ENCODE peak calls at places on chromosomes 1 and 21, in four cellular contexts. V is uterus, U is mesothelial cell of epicardium, B is WTC11. A is an unnamed sample.

GRCh38 chr1:181482001-181482430 is 1.3 kb upstream of the CACNA1E start:
- DNase-seq in U (no peak), B (peak), V (no peak), A (no peak)

GRCh38 chr21:44866780-44867179 is 6.7 kb downstream of the PTTG1IP start:
- DNase-seq in V (no peak), B (no peak), U (no peak), A (no peak)

GRCh38 chr21:33540711-33541104 is 1.2 kb downstream of the GART start:
- DNase-seq in U (no peak), B (no peak), V (no peak), A (no peak)

GRCh38 chr1:159986093-159986492 is 32.1 kb upstream of the SLAMF9 start:
- DNase-seq in B (no peak), V (no peak), U (no peak), A (no peak)

GRCh38 chr1:160428655-160429054 is 28.3 kb downstream of the VANGL2 start:
- DNase-seq in V (no peak), U (no peak), B (peak), A (no peak)

GRCh38 chr1:174812656-174813055 is 187.1 kb upstream of the CACYBP start:
- DNase-seq in B (no peak), U (no peak), V (no peak), A (no peak)

GRCh38 chr1:200428482-200429205 is 18.8 kb upstream of the ZNF281 start:
- DNase-seq in B (no peak), U (no peak), V (no peak), A (no peak)

GRCh38 chr1:151290709-151291303 is 8.7 kb downstream of the ZNF687 start:
- DNase-seq in U (no peak), V (no peak), B (no peak), A (no peak)

GRCh38 chr21:18950045-18950740 is 546.6 kb upstream of the TMPRSS15 start:
- DNase-seq in B (no peak), V (no peak), U (no peak), A (no peak)

GRCh38 chr1:2479618-2480017 is 3.5 kb downstream of the PLCH2 start:
- DNase-seq in B (no peak), V (no peak), U (no peak), A (no peak)

GRCh38 chr1:36014722-36015220 is 69.1 kb upstream of the TEKT2 start:
- DNase-seq in V (no peak), U (no peak), B (no peak), A (no peak)

GRCh38 chr21:43191971-43192370 is 23.2 kb downstream of the CRYAA start:
- DNase-seq in V (no peak), U (no peak), B (no peak), A (no peak)

GRCh38 chr1:244665771-244666217 is 12.9 kb downstream of the DESI2 start:
- DNase-seq in U (no peak), B (no peak), V (no peak), A (no peak)

GRCh38 chr1:32828341-32828740 is 10.9 kb downstream of the S100PBP start:
- DNase-seq in B (no peak), U (no peak), V (no peak), A (no peak)

GRCh38 chr1:31756578-31756977 is 7.6 kb downstream of the ADGRB2 start:
- DNase-seq in U (no peak), B (no peak), V (no peak), A (no peak)

GRCh38 chr1:31755197-31755611 is 8.9 kb downstream of the ADGRB2 start:
- DNase-seq in U (no peak), B (no peak), V (no peak), A (no peak)

GRCh38 chr1:31757989-31758388 is 6.2 kb downstream of the ADGRB2 start:
- DNase-seq in B (no peak), U (no peak), V (no peak), A (no peak)

GRCh38 chr1:31755850-31756492 is 8.2 kb downstream of the ADGRB2 start:
- DNase-seq in B (no peak), V (no peak), U (no peak), A (no peak)

DNA sequence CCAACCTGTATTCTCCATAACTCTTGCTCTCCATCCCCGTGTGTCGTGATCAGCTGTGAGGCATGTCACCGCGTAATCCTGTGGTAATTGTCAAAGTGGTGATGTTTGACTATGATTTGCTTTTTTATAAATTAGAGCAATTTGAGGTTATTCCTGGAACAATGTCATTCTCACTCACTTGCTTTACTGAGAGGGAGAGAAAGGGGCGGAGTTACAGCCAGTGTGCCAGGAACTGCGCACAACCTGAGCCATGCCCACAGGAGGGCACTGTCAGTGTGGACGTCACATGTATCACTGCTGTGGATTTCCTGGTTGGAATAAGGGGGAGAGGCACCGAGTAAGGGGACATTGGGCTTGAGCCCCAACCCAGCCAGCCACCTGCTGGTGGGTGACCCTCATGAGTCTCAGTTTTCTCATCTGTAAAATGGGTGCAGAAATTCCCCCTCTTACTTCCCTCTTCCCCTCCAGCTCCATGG is 6.9 kb downstream of the ADGRB2 start:
- DNase-seq in U (no peak), B (no peak), V (no peak), A (no peak)
- TF ChIP-seq CTCF in U (no peak), B (no peak), V (no peak), A (no peak)

GRCh38 chr1:239997515-239998311 is 94.0 kb upstream of the FMN2 start:
- DNase-seq in U (no peak), B (peak), V (no peak), A (no peak)
- TF ChIP-seq CTCF in U (peak), B (no peak), V (no peak), A (peak)

GRCh38 chr1:145857170-145857569 is 1.7 kb downstream of the PIAS3 start:
- DNase-seq in U (no peak), V (no peak), B (no peak), A (no peak)

GRCh38 chr1:145863272-145863671 is 4.4 kb upstream of the PIAS3 start:
- DNase-seq in U (no peak), B (no peak), V (no peak), A (no peak)

GRCh38 chr1:145858937-145859490 is at the start of gene PIAS3:
- DNase-seq in B (peak), V (peak), U (peak), A (peak)

GRCh38 chr1:145858238-145858936 is 494 bp downstream of the PIAS3 start:
- DNase-seq in B (peak), U (no peak), V (peak), A (no peak)

GRCh38 chr1:145859491-145860159 is 744 bp upstream of the PIAS3 start:
- DNase-seq in B (peak), V (peak), U (peak), A (peak)
- TF ChIP-seq CTCF in B (no peak), V (no peak), U (no peak), A (peak)

GRCh38 chr1:31514117-31514516 is 62.2 kb upstream of the TINAGL1 start:
- DNase-seq in U (no peak), V (no peak), B (no peak), A (no peak)
- TF ChIP-seq CTCF in U (no peak), V (no peak), B (no peak), A (no peak)

GRCh38 chr1:109265016-109265415 is 15.7 kb downstream of the CELSR2 start:
- DNase-seq in V (no peak), B (no peak), U (no peak), A (no peak)

GRCh38 chr1:109264379-109264755 is 15.0 kb downstream of the CELSR2 start:
- DNase-seq in U (no peak), V (no peak), B (no peak), A (no peak)

GRCh38 chr1:109263234-109263596 is 13.9 kb downstream of the CELSR2 start:
- DNase-seq in V (no peak), U (no peak), B (no peak), A (no peak)

GRCh38 chr1:109262231-109263010 is 13.1 kb downstream of the CELSR2 start:
- DNase-seq in V (no peak), U (no peak), B (no peak), A (no peak)

DNA sequence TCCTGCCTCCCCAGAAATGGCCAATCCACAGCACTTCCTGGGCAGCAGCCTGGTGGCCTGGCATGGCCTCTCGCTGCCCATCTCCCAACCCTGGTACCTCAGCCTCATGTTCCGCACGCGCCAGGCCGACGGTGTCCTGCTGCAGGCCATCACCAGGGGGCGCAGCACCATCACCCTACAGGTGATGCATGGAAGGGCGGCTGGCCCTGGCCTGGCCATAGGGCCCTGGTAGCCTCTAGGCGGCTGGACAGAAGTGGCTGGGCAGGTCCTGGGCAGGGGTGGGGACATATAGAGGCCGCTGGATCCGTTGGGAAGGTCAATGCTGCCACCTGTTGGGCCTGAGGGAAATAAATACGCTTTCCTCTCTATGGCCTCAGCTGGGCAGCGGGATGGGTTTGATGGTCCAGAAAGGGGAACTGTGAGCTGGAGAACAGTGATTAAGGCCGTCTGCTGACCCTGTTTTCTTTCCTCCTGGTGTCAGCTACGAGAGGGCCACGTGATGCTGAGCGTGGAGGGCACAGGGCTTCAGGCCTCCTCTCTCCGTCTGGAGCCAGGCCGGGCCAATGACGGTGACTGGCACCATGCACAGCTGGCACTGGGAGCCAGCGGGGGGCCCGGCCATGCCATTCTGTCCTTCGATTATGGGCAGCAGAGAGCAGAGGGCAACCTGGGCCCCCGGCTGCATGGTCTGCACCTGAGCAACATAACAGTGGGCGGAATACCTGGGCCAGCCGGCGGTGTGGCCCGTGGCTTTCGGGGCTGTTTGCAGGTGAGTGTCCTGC is 14.4 kb downstream of the CELSR2 start:
- DNase-seq in V (peak), U (peak), B (peak), A (peak)
- TF ChIP-seq CTCF in V (peak), U (peak), B (peak), A (peak)

DNA sequence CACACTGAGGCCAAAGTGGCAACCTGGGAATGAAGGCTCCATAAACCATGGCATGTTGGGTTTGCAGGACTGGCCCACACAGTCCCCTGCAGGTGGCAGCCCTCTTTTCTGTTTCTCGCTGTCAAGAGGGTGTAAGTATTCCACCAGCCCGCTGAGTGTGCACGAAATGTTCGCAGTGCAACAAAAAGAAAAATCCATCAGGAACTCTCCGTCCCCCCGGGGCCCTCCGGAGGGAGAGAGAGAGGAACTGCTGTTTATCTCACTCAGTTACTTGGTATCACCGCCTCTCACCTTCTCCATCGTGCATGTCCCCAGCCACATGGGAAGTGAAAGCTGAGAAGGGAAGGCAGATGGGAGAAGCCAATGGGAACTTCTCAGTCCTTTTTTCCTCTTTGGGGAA is 38.3 kb downstream of the NCF2 start:
- DNase-seq in V (no peak), U (no peak), B (no peak), A (no peak)
- TF ChIP-seq CTCF in V (no peak), U (no peak), B (no peak), A (no peak)

GRCh38 chr1:205983925-205984725 is 19.1 kb downstream of the RAB7B start:
- DNase-seq in V (no peak), B (peak), U (no peak), A (no peak)
- TF ChIP-seq CTCF in V (peak), B (peak), U (no peak), A (peak)

GRCh38 chr1:246477634-246478033 is 29.4 kb downstream of the SMYD3 start:
- DNase-seq in U (no peak), B (no peak), V (no peak), A (no peak)

GRCh38 chr1:246479061-246479460 is 28.0 kb downstream of the SMYD3 start:
- DNase-seq in U (no peak), B (no peak), V (no peak), A (no peak)

GRCh38 chr1:246488674-246489073 is 18.4 kb downstream of the SMYD3 start:
- DNase-seq in U (no peak), B (no peak), V (no peak), A (no peak)

GRCh38 chr1:246483204-246483933 is 23.7 kb downstream of the SMYD3 start:
- DNase-seq in V (no peak), U (no peak), B (no peak), A (no peak)

GRCh38 chr1:246482780-246483179 is 24.3 kb downstream of the SMYD3 start:
- DNase-seq in U (no peak), B (no peak), V (no peak), A (no peak)
- TF ChIP-seq CTCF in U (no peak), B (no peak), V (no peak), A (no peak)